ENCODE peak calls at places on chromosomes 1 and 21, in eight cellular contexts. One of them, this sample, is unnamed.

GRCh38 chr1:165895451-165895871 is 68.0 kb downstream of the UCK2 start:
- DNase-seq in progenitor cell of endocrine pancreas: no peak
- DNase-seq in Calu3: no peak
- DNase-seq in neural crest cell: no peak
- DNase-seq in left ventricle myocardium inferior: no peak
- DNase-seq in brain microvascular endothelial cell: peak
- DNase-seq in HFFc6: peak
- DNase-seq in glutamatergic neuron: no peak
- DNase-seq in this sample: no peak

GRCh38 chr1:216903389-216903754 is 180.1 kb upstream of the ESRRG start:
- DNase-seq in progenitor cell of endocrine pancreas: no peak
- DNase-seq in Calu3: peak
- DNase-seq in brain microvascular endothelial cell: peak
- DNase-seq in neural crest cell: no peak
- DNase-seq in glutamatergic neuron: peak
- DNase-seq in HFFc6: no peak
- DNase-seq in left ventricle myocardium inferior: no peak
- DNase-seq in this sample: no peak

GRCh38 chr1:153977250-153978240 is at the start of gene JTB:
- DNase-seq in HFFc6: peak
- DNase-seq in progenitor cell of endocrine pancreas: peak
- DNase-seq in glutamatergic neuron: peak
- DNase-seq in neural crest cell: peak
- DNase-seq in left ventricle myocardium inferior: peak
- DNase-seq in Calu3: peak
- DNase-seq in brain microvascular endothelial cell: peak
- DNase-seq in this sample: peak

GRCh38 chr1:235679005-235679404 is 29.4 kb upstream of the GNG4 start:
- DNase-seq in progenitor cell of endocrine pancreas: no peak
- DNase-seq in glutamatergic neuron: no peak
- DNase-seq in brain microvascular endothelial cell: no peak
- DNase-seq in HFFc6: no peak
- DNase-seq in neural crest cell: no peak
- DNase-seq in Calu3: no peak
- DNase-seq in left ventricle myocardium inferior: no peak
- DNase-seq in this sample: no peak

GRCh38 chr1:970973-971730 is 4.9 kb downstream of the PLEKHN1 start:
- DNase-seq in progenitor cell of endocrine pancreas: no peak
- DNase-seq in Calu3: no peak
- DNase-seq in brain microvascular endothelial cell: no peak
- DNase-seq in left ventricle myocardium inferior: no peak
- DNase-seq in glutamatergic neuron: no peak
- DNase-seq in neural crest cell: no peak
- DNase-seq in HFFc6: no peak
- DNase-seq in this sample: no peak

GRCh38 chr21:29466532-29466931 is 167.8 kb downstream of the BACH1 start:
- DNase-seq in glutamatergic neuron: no peak
- DNase-seq in left ventricle myocardium inferior: no peak
- DNase-seq in neural crest cell: no peak
- DNase-seq in brain microvascular endothelial cell: no peak
- DNase-seq in Calu3: no peak
- DNase-seq in progenitor cell of endocrine pancreas: no peak
- DNase-seq in HFFc6: no peak
- DNase-seq in this sample: no peak

GRCh38 chr1:211920141-211920572 is 89.6 kb upstream of the LPGAT1 start:
- DNase-seq in Calu3: peak
- DNase-seq in HFFc6: no peak
- DNase-seq in neural crest cell: no peak
- DNase-seq in glutamatergic neuron: no peak
- DNase-seq in brain microvascular endothelial cell: peak
- DNase-seq in left ventricle myocardium inferior: no peak
- DNase-seq in progenitor cell of endocrine pancreas: no peak
- DNase-seq in this sample: no peak

GRCh38 chr1:110438883-110439282 is 12.1 kb upstream of the PROK1 start:
- DNase-seq in Calu3: no peak
- DNase-seq in left ventricle myocardium inferior: no peak
- DNase-seq in brain microvascular endothelial cell: no peak
- DNase-seq in progenitor cell of endocrine pancreas: no peak
- DNase-seq in glutamatergic neuron: no peak
- DNase-seq in HFFc6: no peak
- DNase-seq in neural crest cell: no peak
- DNase-seq in this sample: no peak

GRCh38 chr1:229563701-229564100 is 5.2 kb upstream of the ABCB10 start:
- DNase-seq in HFFc6: no peak
- DNase-seq in glutamatergic neuron: no peak
- DNase-seq in neural crest cell: no peak
- DNase-seq in left ventricle myocardium inferior: no peak
- DNase-seq in progenitor cell of endocrine pancreas: no peak
- DNase-seq in brain microvascular endothelial cell: peak
- DNase-seq in Calu3: no peak
- DNase-seq in this sample: no peak

GRCh38 chr1:244388961-244389360 is 62.7 kb downstream of the ADSS2 start:
- DNase-seq in Calu3: no peak
- DNase-seq in progenitor cell of endocrine pancreas: no peak
- DNase-seq in neural crest cell: no peak
- DNase-seq in glutamatergic neuron: no peak
- DNase-seq in HFFc6: no peak
- DNase-seq in left ventricle myocardium inferior: no peak
- DNase-seq in brain microvascular endothelial cell: no peak
- DNase-seq in this sample: no peak

GRCh38 chr1:111164151-111164550 is 24.1 kb downstream of the CEPT1 start:
- DNase-seq in brain microvascular endothelial cell: no peak
- DNase-seq in HFFc6: no peak
- DNase-seq in left ventricle myocardium inferior: no peak
- DNase-seq in glutamatergic neuron: no peak
- DNase-seq in progenitor cell of endocrine pancreas: no peak
- DNase-seq in neural crest cell: no peak
- DNase-seq in Calu3: no peak
- DNase-seq in this sample: no peak

GRCh38 chr1:110262846-110263631 is 52.9 kb downstream of the KCNC4 start:
- DNase-seq in Calu3: no peak
- DNase-seq in progenitor cell of endocrine pancreas: no peak
- DNase-seq in brain microvascular endothelial cell: no peak
- DNase-seq in glutamatergic neuron: no peak
- DNase-seq in left ventricle myocardium inferior: no peak
- DNase-seq in neural crest cell: no peak
- DNase-seq in HFFc6: no peak
- DNase-seq in this sample: no peak

GRCh38 chr1:79711001-79711431 is 704.5 kb upstream of the ADGRL4 start:
- DNase-seq in progenitor cell of endocrine pancreas: no peak
- DNase-seq in Calu3: no peak
- DNase-seq in left ventricle myocardium inferior: no peak
- DNase-seq in brain microvascular endothelial cell: peak
- DNase-seq in glutamatergic neuron: no peak
- DNase-seq in HFFc6: peak
- DNase-seq in neural crest cell: no peak
- DNase-seq in this sample: no peak

GRCh38 chr1:1212780-1213152 is 1.2 kb downstream of the TNFRSF4 start:
- DNase-seq in progenitor cell of endocrine pancreas: no peak
- DNase-seq in Calu3: no peak
- DNase-seq in glutamatergic neuron: peak
- DNase-seq in left ventricle myocardium inferior: peak
- DNase-seq in brain microvascular endothelial cell: no peak
- DNase-seq in HFFc6: no peak
- DNase-seq in neural crest cell: no peak
- DNase-seq in this sample: peak

GRCh38 chr1:201269900-201270410 is 13.4 kb upstream of the PKP1 start:
- DNase-seq in progenitor cell of endocrine pancreas: no peak
- DNase-seq in glutamatergic neuron: peak
- DNase-seq in neural crest cell: no peak
- DNase-seq in brain microvascular endothelial cell: no peak
- DNase-seq in HFFc6: no peak
- DNase-seq in Calu3: no peak
- DNase-seq in left ventricle myocardium inferior: no peak
- DNase-seq in this sample: no peak

GRCh38 chr1:174274452-174274851 is 115.1 kb downstream of the RABGAP1L start:
- DNase-seq in HFFc6: no peak
- DNase-seq in progenitor cell of endocrine pancreas: no peak
- DNase-seq in left ventricle myocardium inferior: no peak
- DNase-seq in brain microvascular endothelial cell: no peak
- DNase-seq in Calu3: no peak
- DNase-seq in glutamatergic neuron: no peak
- DNase-seq in neural crest cell: no peak
- DNase-seq in this sample: no peak

GRCh38 chr21:42324896-42325295 is 9.7 kb upstream of the TFF3 start:
- DNase-seq in left ventricle myocardium inferior: no peak
- DNase-seq in progenitor cell of endocrine pancreas: no peak
- DNase-seq in Calu3: no peak
- DNase-seq in glutamatergic neuron: no peak
- DNase-seq in HFFc6: no peak
- DNase-seq in neural crest cell: no peak
- DNase-seq in brain microvascular endothelial cell: no peak
- DNase-seq in this sample: no peak

GRCh38 chr1:24190970-24191570 is 4.0 kb upstream of the IFNLR1 start:
- DNase-seq in HFFc6: no peak
- DNase-seq in brain microvascular endothelial cell: no peak
- DNase-seq in left ventricle myocardium inferior: no peak
- DNase-seq in progenitor cell of endocrine pancreas: no peak
- DNase-seq in Calu3: no peak
- DNase-seq in glutamatergic neuron: no peak
- DNase-seq in neural crest cell: no peak
- DNase-seq in this sample: no peak
- TF ChIP-seq CTCF in HFFc6: no peak
- TF ChIP-seq CTCF in brain microvascular endothelial cell: no peak
- TF ChIP-seq CTCF in left ventricle myocardium inferior: no peak
- TF ChIP-seq CTCF in progenitor cell of endocrine pancreas: no peak
- TF ChIP-seq CTCF in Calu3: no peak
- TF ChIP-seq CTCF in glutamatergic neuron: no peak
- TF ChIP-seq CTCF in neural crest cell: no peak
- TF ChIP-seq CTCF in this sample: no peak

GRCh38 chr1:218353656-218354055 is 8.5 kb downstream of the TGFB2 start:
- DNase-seq in progenitor cell of endocrine pancreas: no peak
- DNase-seq in Calu3: no peak
- DNase-seq in brain microvascular endothelial cell: no peak
- DNase-seq in left ventricle myocardium inferior: no peak
- DNase-seq in neural crest cell: no peak
- DNase-seq in HFFc6: no peak
- DNase-seq in glutamatergic neuron: no peak
- DNase-seq in this sample: no peak

GRCh38 chr1:218349365-218350021 is 4.4 kb downstream of the TGFB2 start:
- DNase-seq in Calu3: no peak
- DNase-seq in neural crest cell: no peak
- DNase-seq in HFFc6: no peak
- DNase-seq in progenitor cell of endocrine pancreas: no peak
- DNase-seq in left ventricle myocardium inferior: no peak
- DNase-seq in brain microvascular endothelial cell: no peak
- DNase-seq in glutamatergic neuron: no peak
- DNase-seq in this sample: no peak

GRCh38 chr1:218350022-218350525 is 4.9 kb downstream of the TGFB2 start:
- DNase-seq in brain microvascular endothelial cell: no peak
- DNase-seq in left ventricle myocardium inferior: no peak
- DNase-seq in progenitor cell of endocrine pancreas: no peak
- DNase-seq in neural crest cell: no peak
- DNase-seq in glutamatergic neuron: no peak
- DNase-seq in Calu3: no peak
- DNase-seq in HFFc6: no peak
- DNase-seq in this sample: no peak

GRCh38 chr1:218350909-218351616 is 5.9 kb downstream of the TGFB2 start:
- DNase-seq in Calu3: no peak
- DNase-seq in glutamatergic neuron: no peak
- DNase-seq in HFFc6: peak
- DNase-seq in neural crest cell: no peak
- DNase-seq in brain microvascular endothelial cell: peak
- DNase-seq in left ventricle myocardium inferior: no peak
- DNase-seq in progenitor cell of endocrine pancreas: no peak
- DNase-seq in this sample: no peak

DNA sequence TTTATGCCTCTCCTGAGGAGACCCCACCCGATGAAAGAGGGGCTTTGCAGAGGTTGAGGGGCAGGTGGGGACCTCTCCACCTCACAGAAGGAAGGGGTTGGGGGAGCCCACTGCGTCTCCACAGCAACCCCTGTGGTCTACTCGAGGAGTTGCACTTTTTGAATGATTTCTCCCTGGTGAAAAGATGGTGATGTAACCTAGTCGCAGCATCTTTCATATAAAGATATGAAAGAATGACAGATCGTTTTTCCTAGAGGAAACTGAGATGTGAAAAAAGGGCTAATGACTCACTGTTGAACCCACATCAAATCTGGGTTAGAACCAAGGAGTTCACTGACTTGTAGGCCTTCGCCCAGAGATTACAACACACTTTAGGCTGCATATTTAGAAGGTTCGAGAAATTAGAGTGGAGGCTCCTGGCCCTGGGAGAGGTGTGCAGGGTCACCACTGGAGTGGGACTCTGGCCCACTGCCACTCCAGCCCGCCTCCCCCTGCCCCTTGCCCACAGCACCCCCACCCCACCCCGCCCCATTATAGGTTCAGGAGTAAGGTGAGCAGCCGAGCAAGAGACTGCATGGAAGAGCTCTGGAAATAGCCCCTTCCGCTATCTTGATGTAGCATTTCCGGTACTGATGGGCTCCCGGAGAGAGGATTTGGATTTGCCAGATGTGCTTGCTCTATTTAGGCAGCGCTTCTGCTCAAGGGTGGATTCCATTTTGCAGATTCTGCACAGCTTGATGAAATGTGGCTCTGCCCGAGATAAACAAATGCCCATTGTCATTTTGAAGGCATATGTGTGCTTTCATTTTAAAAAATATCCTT is 6.7 kb downstream of the TGFB2 start:
- DNase-seq in Calu3: no peak
- DNase-seq in neural crest cell: no peak
- DNase-seq in HFFc6: no peak
- DNase-seq in left ventricle myocardium inferior: no peak
- DNase-seq in progenitor cell of endocrine pancreas: no peak
- DNase-seq in glutamatergic neuron: no peak
- DNase-seq in brain microvascular endothelial cell: peak
- DNase-seq in this sample: no peak
- TF ChIP-seq CTCF in Calu3: peak
- TF ChIP-seq CTCF in neural crest cell: peak
- TF ChIP-seq CTCF in HFFc6: peak
- TF ChIP-seq CTCF in left ventricle myocardium inferior: peak
- TF ChIP-seq CTCF in progenitor cell of endocrine pancreas: peak
- TF ChIP-seq CTCF in glutamatergic neuron: peak
- TF ChIP-seq CTCF in brain microvascular endothelial cell: peak
- TF ChIP-seq CTCF in this sample: no peak

DNA sequence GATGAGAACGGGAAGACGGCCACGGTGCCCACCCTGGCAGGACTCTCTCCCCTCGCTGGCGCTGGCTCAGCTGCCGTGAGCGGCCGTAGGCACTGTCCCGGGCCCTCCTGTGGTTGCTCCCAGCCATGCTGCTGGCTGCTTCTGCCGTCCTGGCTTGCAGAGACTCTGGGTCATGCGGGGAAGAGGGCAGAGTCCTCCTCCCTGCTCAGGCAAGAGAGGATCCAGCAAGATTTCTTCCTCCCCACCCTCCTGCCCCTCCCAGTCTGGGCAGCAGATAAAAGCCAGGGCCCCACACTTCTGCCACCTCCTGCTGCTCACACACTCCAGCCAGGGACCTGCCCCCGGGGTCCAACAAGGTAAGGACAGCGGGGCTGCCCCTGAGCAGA is 60.1 kb downstream of the AGPAT3 start:
- DNase-seq in Calu3: no peak
- DNase-seq in HFFc6: no peak
- DNase-seq in neural crest cell: no peak
- DNase-seq in progenitor cell of endocrine pancreas: no peak
- DNase-seq in left ventricle myocardium inferior: peak
- DNase-seq in brain microvascular endothelial cell: no peak
- DNase-seq in glutamatergic neuron: no peak
- DNase-seq in this sample: no peak
- TF ChIP-seq CTCF in Calu3: no peak
- TF ChIP-seq CTCF in HFFc6: no peak
- TF ChIP-seq CTCF in neural crest cell: no peak
- TF ChIP-seq CTCF in progenitor cell of endocrine pancreas: no peak
- TF ChIP-seq CTCF in left ventricle myocardium inferior: peak
- TF ChIP-seq CTCF in brain microvascular endothelial cell: no peak
- TF ChIP-seq CTCF in glutamatergic neuron: no peak
- TF ChIP-seq CTCF in this sample: no peak

GRCh38 chr1:66452162-66452561 is 81.8 kb upstream of the SGIP1 start:
- DNase-seq in left ventricle myocardium inferior: no peak
- DNase-seq in HFFc6: no peak
- DNase-seq in Calu3: no peak
- DNase-seq in neural crest cell: no peak
- DNase-seq in progenitor cell of endocrine pancreas: no peak
- DNase-seq in glutamatergic neuron: no peak
- DNase-seq in brain microvascular endothelial cell: no peak
- DNase-seq in this sample: no peak
- TF ChIP-seq CTCF in left ventricle myocardium inferior: peak
- TF ChIP-seq CTCF in HFFc6: peak
- TF ChIP-seq CTCF in Calu3: no peak
- TF ChIP-seq CTCF in neural crest cell: peak
- TF ChIP-seq CTCF in progenitor cell of endocrine pancreas: peak
- TF ChIP-seq CTCF in glutamatergic neuron: no peak
- TF ChIP-seq CTCF in brain microvascular endothelial cell: peak
- TF ChIP-seq CTCF in this sample: no peak